ENCODE peak calls at places on chromosome 3, in ten cellular contexts. E, P, U, B, V, T, N, A, C and F are unnamed samples.
A peak's percentile ranks its signal among the peaks of the same experiment; 100 is the strongest.

GRCh38 chr3:57393957-57394356 is 101.5 kb upstream of the ASB14 start:
- DNase-seq in V (no peak), P (no peak), N (no peak), A (no peak), E (no peak), B (no peak), U (no peak), C (no peak), T (no peak), F (no peak)

GRCh38 chr3:43707266-43707665 is 16.5 kb downstream of the ABHD5 start:
- DNase-seq in U (no peak), B (no peak), C (no peak), T (no peak), A (peak; percentile 14), E (no peak), V (no peak), P (no peak), N (no peak), F (no peak)

GRCh38 chr3:169634618-169635236 is 28.8 kb downstream of the MECOM start:
- DNase-seq in N (no peak), P (no peak), V (no peak), B (no peak), E (no peak), U (no peak), A (peak; percentile 79), C (no peak), T (peak; percentile 50), F (no peak)

GRCh38 chr3:123295171-123295900 is 93.6 kb downstream of the SEC22A start:
- DNase-seq in P (peak; percentile 53), U (no peak), C (no peak), T (no peak), V (no peak), B (no peak), A (no peak), N (no peak), E (no peak), F (no peak)

GRCh38 chr3:58099850-58100249 is 91.6 kb downstream of the FLNB start:
- DNase-seq in V (no peak), U (no peak), E (no peak), C (no peak), A (no peak), T (no peak), P (no peak), B (no peak), N (no peak), F (no peak)

GRCh38 chr3:119245778-119246177 is 5.1 kb upstream of the B4GALT4 start:
- DNase-seq in E (no peak), B (no peak), N (no peak), P (no peak), U (no peak), C (no peak), A (no peak), V (no peak), T (no peak), F (no peak)

GRCh38 chr3:187183903-187184302 is 13.4 kb upstream of the RTP1 start:
- DNase-seq in P (no peak), U (no peak), N (no peak), C (no peak), B (peak; percentile 11), T (no peak), E (no peak), V (no peak), A (no peak), F (no peak)

GRCh38 chr3:130699765-130700164 is 46.9 kb downstream of the PIK3R4 start:
- DNase-seq in A (peak; percentile 44), V (no peak), T (peak; percentile 37), U (no peak), B (peak; percentile 27), N (no peak), P (no peak), E (no peak), C (peak; percentile 27), F (no peak)

GRCh38 chr3:103629391-103629790 is 1194.6 kb downstream of the ZPLD1 start:
- DNase-seq in U (no peak), N (no peak), B (no peak), P (no peak), V (no peak), E (no peak), T (no peak), C (no peak), A (no peak), F (no peak)

GRCh38 chr3:151795276-151795675 is 18.6 kb upstream of the AADAC start:
- DNase-seq in B (peak; percentile 80), V (no peak), P (no peak), A (no peak), E (no peak), N (no peak), C (peak; percentile 54), U (no peak), T (peak; percentile 67), F (no peak)

GRCh38 chr3:33456756-33457155 is 16.6 kb upstream of the UBP1 start:
- DNase-seq in B (no peak), U (no peak), N (no peak), P (no peak), T (no peak), C (no peak), V (no peak), A (no peak), E (no peak), F (no peak)

GRCh38 chr3:77672016-77672415 is 632.1 kb downstream of the ROBO2 start:
- DNase-seq in B (no peak), N (no peak), P (no peak), T (no peak), A (no peak), C (no peak), E (no peak), V (no peak), U (no peak), F (no peak)

GRCh38 chr3:161540594-161540993 is 44.0 kb downstream of the OTOL1 start:
- DNase-seq in U (no peak), E (no peak), C (no peak), B (no peak), N (no peak), A (no peak), V (no peak), T (no peak), P (no peak), F (no peak)

GRCh38 chr3:53254190-53254809 is 1.5 kb downstream of the TKT start:
- DNase-seq in A (no peak), E (no peak), P (no peak), B (no peak), U (no peak), V (no peak), T (peak; percentile 34), N (no peak), C (no peak), F (no peak)

GRCh38 chr3:49411550-49411967 is 217 bp downstream of the RHOA start:
- DNase-seq in C (no peak), P (peak; percentile 81), A (peak; percentile 47), E (peak; percentile 51), U (peak; percentile 79), V (no peak), T (no peak), B (no peak), N (peak; percentile 73), F (peak; percentile 39)

GRCh38 chr3:194447161-194447560 is 39.6 kb downstream of the ATP13A3 start:
- DNase-seq in A (peak; percentile 58), N (no peak), T (no peak), C (no peak), V (no peak), U (no peak), P (no peak), E (no peak), B (no peak), F (no peak)

GRCh38 chr3:50227390-50228183 is 8.4 kb upstream of the GNAI2 start:
- DNase-seq in T (peak; percentile 88), C (peak; percentile 91), N (peak; percentile 93), P (peak; percentile 95), V (peak; percentile 61), E (peak; percentile 87), U (peak; percentile 94), A (peak; percentile 97), B (peak; percentile 82), F (peak; percentile 92)

GRCh38 chr3:81888822-81889557 is 127.5 kb upstream of the GBE1 start:
- DNase-seq in N (no peak), A (no peak), T (peak; percentile 66), V (no peak), B (peak; percentile 5), C (no peak), E (no peak), P (no peak), U (no peak), F (no peak)

DNA sequence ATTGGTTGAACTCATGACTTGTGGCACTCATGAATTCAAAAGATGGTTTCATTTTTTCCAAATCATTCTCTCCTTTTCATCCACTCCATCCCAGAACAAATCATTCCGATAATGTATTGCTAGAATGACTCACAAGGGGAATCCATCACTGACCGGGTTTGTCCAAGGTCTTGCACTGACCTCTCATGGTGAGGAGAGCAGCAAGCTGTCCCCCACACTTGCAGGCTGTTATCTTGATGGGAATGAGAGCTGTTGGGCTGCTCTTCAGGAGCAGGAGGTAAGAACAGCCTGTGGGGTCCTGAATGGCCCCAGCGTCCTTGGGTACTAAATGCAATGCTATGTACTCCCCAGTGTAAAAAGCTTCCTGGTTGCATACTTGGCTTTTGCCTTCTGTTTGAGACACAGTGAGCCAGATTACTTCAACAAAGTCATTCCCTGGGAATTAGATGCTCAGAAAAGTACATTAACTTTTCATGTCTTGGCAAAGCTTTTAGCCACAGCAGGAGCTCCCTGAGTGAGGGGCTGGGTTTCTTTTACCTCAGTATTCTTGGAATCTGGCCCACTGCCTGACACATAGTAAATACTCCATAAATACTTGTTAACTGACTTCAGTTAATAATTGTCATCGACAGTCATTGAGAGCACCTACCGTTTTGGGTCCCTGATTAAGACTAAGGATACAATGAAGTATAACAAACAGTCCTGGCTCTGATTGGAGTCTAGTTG is 24.1 kb downstream of the CCNL1 start:
- DNase-seq in A (peak; percentile 64), U (no peak), T (peak; percentile 82), B (peak; percentile 62), N (no peak), P (no peak), V (no peak), C (peak; percentile 51), E (peak; percentile 60), F (no peak)
- TF ChIP-seq CTCF in A (peak; percentile 24), U (peak; percentile 39), T (peak; percentile 24), B (peak; percentile 51), N (no peak), P (no peak), V (peak; percentile 30), C (peak; percentile 27), E (no peak), F (no peak)

GRCh38 chr3:107765524-107765923 is 242.8 kb downstream of the BBX start:
- DNase-seq in A (no peak), P (no peak), U (no peak), E (no peak), T (no peak), N (no peak), B (no peak), C (no peak), V (no peak), F (no peak)
- TF ChIP-seq CTCF in A (no peak), P (no peak), U (no peak), E (no peak), T (no peak), N (no peak), B (no peak), C (no peak), V (no peak), F (no peak)

GRCh38 chr3:11703185-11703584 is 59.5 kb upstream of the VGLL4 start:
- DNase-seq in E (no peak), A (no peak), P (no peak), B (no peak), C (no peak), V (no peak), U (no peak), N (no peak), T (no peak), F (no peak)
- TF ChIP-seq CTCF in E (no peak), A (no peak), P (no peak), B (no peak), C (no peak), V (no peak), U (no peak), N (no peak), T (no peak), F (no peak)

GRCh38 chr3:4107430-4107829 is 195.7 kb upstream of the SETMAR start:
- DNase-seq in U (no peak), A (no peak), V (no peak), N (no peak), C (no peak), P (no peak), E (no peak), B (no peak), T (no peak), F (no peak)
- TF ChIP-seq CTCF in U (no peak), A (no peak), V (no peak), N (no peak), C (peak; percentile 6), P (no peak), E (no peak), B (no peak), T (no peak), F (peak; percentile 24)